ENCODE peak calls at places on chromosomes 13 and 19, in four cellular contexts. E is IMR-90, Y is HCT116, Z is heart right ventricle. W is an unnamed sample.

GRCh38 chr19:30536975-30537374 is 164.8 kb downstream of the ZNF536 start:
- DNase-seq in Y (no peak), E (no peak), Z (no peak), W (no peak)

GRCh38 chr19:48659768-48660167 is 13.0 kb downstream of the NTN5 start:
- DNase-seq in Y (no peak), E (no peak), Z (no peak), W (peak)

GRCh38 chr13:112895521-112896465 is 73.2 kb upstream of the MCF2L start:
- DNase-seq in Y (no peak), Z (no peak), E (no peak), W (no peak)

GRCh38 chr19:41219924-41220567 is 1.0 kb downstream of the AXL start:
- DNase-seq in Z (peak), Y (no peak), E (peak), W (no peak)

GRCh38 chr19:54188224-54188871 is 1.0 kb downstream of the MBOAT7 start:
- DNase-seq in Z (no peak), E (peak), Y (no peak), W (no peak)

GRCh38 chr13:39918837-39919236 is 263.4 kb downstream of the COG6 start:
- DNase-seq in Z (no peak), E (no peak), Y (no peak), W (no peak)

GRCh38 chr13:77014906-77015685 is 11.9 kb downstream of the FBXL3 start:
- DNase-seq in E (no peak), Z (no peak), Y (no peak), W (no peak)

GRCh38 chr13:103097366-103097928 is 31.2 kb upstream of the SLC10A2 start:
- DNase-seq in Y (no peak), E (no peak), Z (no peak), W (no peak)

GRCh38 chr19:47778954-47779351 is 450 bp downstream of the SELENOW start:
- DNase-seq in E (no peak), Z (peak), Y (no peak), W (no peak)

GRCh38 chr19:47122359-47123335 is 8.0 kb upstream of the SAE1 start:
- DNase-seq in E (peak), Y (no peak), Z (no peak), W (no peak)

GRCh38 chr13:60788156-60788829 is 391.3 kb downstream of the TDRD3 start:
- DNase-seq in Y (no peak), E (no peak), Z (peak), W (no peak)

GRCh38 chr13:114144606-114145244 is 12.3 kb upstream of the RASA3 start:
- DNase-seq in Y (no peak), Z (no peak), E (no peak), W (no peak)

GRCh38 chr19:2810141-2811091 is 9.3 kb upstream of the ZNF554 start:
- DNase-seq in Y (no peak), E (no peak), Z (no peak), W (peak)

GRCh38 chr19:5115771-5116202 is 146.9 kb downstream of the KDM4B start:
- DNase-seq in Y (no peak), E (peak), Z (no peak), W (no peak)

GRCh38 chr13:113051641-113052040 is 54.0 kb upstream of the F7 start:
- DNase-seq in Z (no peak), E (no peak), Y (no peak), W (no peak)

GRCh38 chr13:43693639-43694038 is 93.1 kb downstream of the ENOX1 start:
- DNase-seq in E (no peak), Y (no peak), Z (no peak), W (no peak)

GRCh38 chr19:4357095-4357797 is 13.9 kb downstream of the MPND start:
- DNase-seq in Y (no peak), Z (no peak), E (no peak), W (no peak)

GRCh38 chr19:37999309-38000213 is 92.6 kb downstream of the SIPA1L3 start:
- DNase-seq in Y (peak), E (peak), Z (peak), W (no peak)

GRCh38 chr13:22665531-22665930 is 515.2 kb upstream of the SGCG start:
- DNase-seq in Z (no peak), Y (no peak), E (no peak), W (no peak)

GRCh38 chr19:46133101-46133627 is 8.7 kb upstream of the IGFL3 start:
- DNase-seq in Z (peak), Y (peak), E (peak), W (no peak)

GRCh38 chr19:50320596-50320995 is 8.6 kb downstream of the KCNC3 start:
- DNase-seq in Y (no peak), E (no peak), Z (no peak), W (no peak)

GRCh38 chr19:11137542-11138384 is 17.8 kb downstream of the SPC24 start:
- DNase-seq in Z (peak), E (peak), Y (no peak), W (peak)

GRCh38 chr13:75818181-75819110 is 182.3 kb downstream of the LMO7 start:
- DNase-seq in Y (no peak), Z (no peak), E (no peak), W (no peak)

GRCh38 chr13:42574435-42575311 is 721 bp downstream of the TNFSF11 start:
- DNase-seq in Z (no peak), Y (no peak), E (no peak), W (peak)

GRCh38 chr13:31042501-31043165 is 110.2 kb downstream of the TEX26 start:
- DNase-seq in Y (no peak), Z (no peak), E (no peak), W (no peak)

GRCh38 chr19:7748756-7749155 is 1.4 kb upstream of the CD209 start:
- DNase-seq in E (peak), Z (no peak), Y (peak), W (no peak)

GRCh38 chr13:37540228-37540627 is 58.3 kb downstream of the POSTN start:
- DNase-seq in Z (no peak), Y (no peak), E (peak), W (no peak)

GRCh38 chr19:39156230-39156890 is 30.8 kb downstream of the PAK4 start:
- DNase-seq in Y (no peak), Z (no peak), E (peak), W (no peak)

GRCh38 chr13:105202384-105202783 is 1333.1 kb downstream of the EFNB2 start:
- DNase-seq in Z (no peak), Y (peak), E (peak), W (no peak)

GRCh38 chr19:47445937-47446402 is 25.7 kb downstream of the SLC8A2 start:
- DNase-seq in Y (no peak), E (no peak), Z (no peak), W (no peak)

GRCh38 chr13:66265446-66265845 is 964.7 kb downstream of the PCDH9 start:
- DNase-seq in Y (no peak), E (peak), Z (no peak), W (no peak)

GRCh38 chr13:77846173-77846572 is 72.5 kb downstream of the EDNRB start:
- DNase-seq in Z (no peak), Y (no peak), E (no peak), W (peak)

GRCh38 chr13:38951525-38952313 is 38.9 kb downstream of the STOML3 start:
- DNase-seq in Y (no peak), E (no peak), Z (peak), W (no peak)

GRCh38 chr19:38952395-38953165 is 21.8 kb downstream of the MRPS12 start:
- DNase-seq in Y (no peak), Z (no peak), E (peak), W (no peak)

GRCh38 chr19:18339703-18340102 is 695 bp upstream of the PGPEP1 start:
- DNase-seq in Y (no peak), Z (no peak), E (peak), W (peak)

GRCh38 chr19:51094696-51095279 is 12.1 kb upstream of the KLK14 start:
- DNase-seq in Y (no peak), E (no peak), Z (no peak), W (peak)

GRCh38 chr13:70923863-70924752 is 815.9 kb upstream of the KLHL1 start:
- DNase-seq in Z (no peak), E (no peak), Y (no peak), W (no peak)

GRCh38 chr13:74142257-74142656 is 8.1 kb upstream of the KLF12 start:
- DNase-seq in E (no peak), Y (no peak), Z (no peak), W (no peak)
- TF ChIP-seq CTCF in E (no peak), Y (no peak), Z (no peak), W (no peak)

GRCh38 chr13:20721454-20722357 is 18.2 kb downstream of the IL17D start:
- DNase-seq in Y (no peak), E (peak), Z (peak), W (no peak)
- TF ChIP-seq CTCF in Y (no peak), E (peak), Z (no peak), W (no peak)

GRCh38 chr19:28130066-28130511 is 1082.9 kb downstream of the UQCRFS1 start:
- DNase-seq in E (no peak), Y (no peak), Z (no peak), W (no peak)
- TF ChIP-seq CTCF in E (no peak), Y (no peak), Z (no peak), W (no peak)

DNA sequence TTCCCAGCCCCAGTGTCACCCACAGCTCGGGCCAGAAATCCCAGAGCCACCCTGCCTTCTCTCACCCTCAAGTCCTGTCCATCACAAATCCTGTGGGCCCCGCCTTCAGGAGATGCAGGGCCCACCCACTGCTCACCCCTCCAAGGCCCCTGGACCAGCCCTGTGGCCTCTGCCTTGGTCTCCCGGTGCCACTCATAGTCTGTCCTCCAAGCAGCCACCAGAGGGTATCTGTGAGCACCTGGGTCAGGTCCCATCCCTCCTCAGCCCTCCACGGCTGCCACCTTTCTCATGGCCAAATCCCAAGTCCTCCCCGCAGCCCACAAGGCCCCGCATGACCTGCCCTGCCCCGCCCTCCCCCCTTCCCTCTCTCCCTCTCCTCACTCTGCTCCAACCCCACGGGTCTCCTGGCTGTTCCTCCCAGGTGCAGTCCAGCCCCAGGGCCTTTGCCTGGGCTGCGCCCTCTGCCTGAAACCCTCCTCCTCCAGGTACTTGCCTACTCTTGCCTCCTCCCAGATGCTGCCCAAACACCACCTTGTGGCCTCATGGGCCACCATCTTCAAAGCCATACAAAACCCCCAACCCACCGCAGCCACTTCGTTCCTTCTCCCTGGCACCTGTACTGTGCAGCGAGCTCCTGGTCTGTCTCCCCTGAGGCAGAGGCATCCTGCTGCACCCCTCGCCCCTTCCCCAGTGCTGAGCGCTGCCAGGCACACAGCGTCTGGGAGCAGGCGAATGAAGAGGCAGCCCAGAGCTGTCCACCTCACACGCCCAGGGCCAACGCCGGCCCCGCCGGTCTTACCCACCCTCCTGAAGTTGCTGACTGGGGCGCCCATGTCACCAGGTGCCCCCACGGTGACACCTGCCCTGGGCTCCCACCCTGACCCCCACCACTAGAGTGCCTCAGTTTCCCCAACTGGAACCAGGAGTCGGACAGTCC is 13.2 kb upstream of the UQCR11 start:
- DNase-seq in Y (peak), E (no peak), Z (peak), W (peak)
- TF ChIP-seq CTCF in Y (peak), E (peak), Z (peak), W (peak)

GRCh38 chr19:9923440-9923839 is 12.9 kb downstream of the OLFM2 start:
- DNase-seq in E (no peak), Y (no peak), Z (no peak), W (no peak)
- TF ChIP-seq CTCF in E (no peak), Y (no peak), Z (no peak), W (no peak)